ENCODE peak calls at places on chromosomes 7 and 10, in nine cellular contexts. Q is choroid plexus epithelial cell; R is body of pancreas; A is fibroblast of villous mesenchyme; E is GM12865; V is cardiac muscle cell; Y is H9; S is CD8-positive, alpha-beta T cell; G is kidney. F is an unnamed sample.

GRCh38 chr7:102068846-102069245 is 217.8 kb upstream of the SH2B2 start:
- DNase-seq in S (no peak), R (no peak), Y (no peak), G (no peak), V (no peak), A (no peak), E (no peak), Q (no peak), F (no peak)

GRCh38 chr10:100570518-100570865 is 34.7 kb downstream of the HIF1AN start:
- DNase-seq in Q (no peak), R (no peak), G (no peak), A (no peak), E (no peak), V (no peak), Y (peak), S (no peak), F (no peak)

GRCh38 chr7:136324073-136324704 is 347.0 kb upstream of the MTPN start:
- DNase-seq in S (no peak), E (no peak), G (no peak), Y (no peak), V (no peak), A (no peak), R (no peak), Q (no peak), F (no peak)

GRCh38 chr10:71434760-71435394 is 38.2 kb downstream of the CDH23 start:
- DNase-seq in S (no peak), G (no peak), R (no peak), Q (no peak), E (no peak), A (no peak), Y (peak), V (no peak), F (no peak)

GRCh38 chr7:21472029-21472428 is 44.1 kb downstream of the SP4 start:
- DNase-seq in Q (no peak), R (no peak), A (no peak), Y (no peak), E (no peak), S (no peak), V (no peak), G (no peak), F (no peak)

GRCh38 chr7:142626420-142627035 is 122.7 kb upstream of the PRSS1 start:
- DNase-seq in G (no peak), Y (peak), Q (peak), E (peak), S (peak), R (peak), A (no peak), V (peak), F (peak)

GRCh38 chr7:25708211-25708610 is 443.8 kb upstream of the NFE2L3 start:
- DNase-seq in S (no peak), E (no peak), A (no peak), V (no peak), R (no peak), Q (no peak), Y (no peak), G (no peak), F (no peak)

GRCh38 chr7:68785036-68785435 is 813.2 kb upstream of the AUTS2 start:
- DNase-seq in Y (no peak), Q (peak), S (no peak), R (peak), G (no peak), A (no peak), V (peak), E (no peak), F (no peak)

GRCh38 chr7:123423622-123424021 is 110.8 kb downstream of the IQUB start:
- DNase-seq in Y (no peak), V (no peak), G (no peak), A (no peak), E (no peak), R (no peak), S (no peak), Q (no peak), F (no peak)

GRCh38 chr7:101031082-101031481 is 11.2 kb downstream of the MUC17 start:
- DNase-seq in Q (no peak), V (no peak), A (no peak), S (no peak), E (no peak), G (peak), R (no peak), Y (peak), F (no peak)

GRCh38 chr7:68362745-68363518 is 1235.3 kb upstream of the AUTS2 start:
- DNase-seq in R (no peak), G (no peak), E (no peak), A (no peak), Q (no peak), Y (no peak), S (no peak), V (no peak), F (no peak)

GRCh38 chr7:17408245-17408903 is 109.9 kb downstream of the AHR start:
- DNase-seq in R (peak), Y (no peak), A (peak), S (no peak), G (peak), V (peak), E (no peak), Q (peak), F (no peak)

GRCh38 chr7:120554960-120555571 is 282.1 kb downstream of the KCND2 start:
- DNase-seq in Q (peak), G (no peak), A (peak), Y (peak), E (peak), S (no peak), V (peak), R (peak), F (peak)

GRCh38 chr7:157867685-157868305 is 531.0 kb downstream of the DNAJB6 start:
- DNase-seq in Y (no peak), R (no peak), Q (no peak), A (no peak), G (no peak), S (no peak), V (no peak), E (no peak), F (no peak)

GRCh38 chr10:73871915-73872710 is 2.2 kb downstream of the CAMK2G start:
- DNase-seq in Q (peak), E (no peak), Y (no peak), G (no peak), S (no peak), A (peak), V (no peak), R (peak), F (no peak)
- TF ChIP-seq CTCF in Q (peak), E (no peak), Y (peak), G (no peak), S (no peak), A (peak), V (peak), R (no peak), F (no peak)

GRCh38 chr7:150321788-150322113 is 1.4 kb upstream of the LRRC61 start:
- DNase-seq in Y (no peak), Q (no peak), E (no peak), R (no peak), A (no peak), G (no peak), V (no peak), S (no peak), F (no peak)

GRCh38 chr7:150324366-150324961 is 1.1 kb upstream of the ACTR3C start:
- DNase-seq in A (no peak), E (no peak), G (no peak), S (no peak), Y (no peak), Q (peak), V (peak), R (peak), F (peak)

GRCh38 chr7:150322114-150322832 is 882 bp upstream of the LRRC61 start:
- DNase-seq in G (no peak), Q (no peak), S (no peak), V (no peak), Y (no peak), E (peak), R (peak), A (no peak), F (no peak)

GRCh38 chr7:150323682-150324365 is 479 bp upstream of the ACTR3C start:
- DNase-seq in A (no peak), E (peak), Y (no peak), G (no peak), Q (peak), S (no peak), R (no peak), V (peak), F (peak)

DNA sequence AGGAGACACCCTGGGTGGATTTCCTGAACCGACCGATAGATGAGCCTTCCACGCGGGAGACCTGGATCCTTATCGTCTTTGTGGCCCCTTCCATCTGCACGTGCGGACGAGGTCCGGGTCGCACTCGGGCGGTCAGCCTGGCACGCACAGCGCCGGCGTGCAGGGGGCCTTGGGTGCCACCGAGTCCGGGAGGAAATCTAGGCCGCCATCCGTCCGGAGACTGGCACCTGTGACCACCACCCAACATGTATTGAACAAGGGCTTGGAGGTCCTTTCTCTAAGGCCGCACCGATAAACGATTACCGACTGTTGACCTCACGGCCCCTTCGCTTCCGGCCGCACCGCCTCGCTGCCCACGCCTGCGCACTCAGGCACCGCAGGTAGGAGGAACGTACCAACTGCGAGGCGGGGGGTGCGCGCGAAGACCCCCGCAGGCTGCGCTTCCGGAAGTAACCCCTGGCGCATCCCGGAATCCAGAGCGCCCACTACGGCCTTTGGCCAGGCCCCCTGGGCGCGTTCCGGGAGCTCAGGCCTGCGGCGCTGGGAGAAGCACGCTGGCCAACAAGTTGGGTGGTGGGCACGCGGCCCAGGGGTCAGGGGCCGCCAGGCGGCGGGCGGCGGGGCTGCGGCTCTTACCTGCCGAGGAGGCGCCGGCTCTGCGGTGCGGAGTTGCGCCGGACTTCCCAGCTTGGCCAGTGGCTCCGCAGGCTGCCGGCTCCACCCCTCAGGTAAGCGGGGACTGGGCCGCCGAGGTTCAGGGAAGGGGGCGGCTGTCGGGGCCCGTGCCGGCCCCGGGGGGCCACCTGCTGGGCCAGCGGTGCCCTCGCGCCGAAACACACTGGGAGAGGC is at the start of the genes ACTR3C and LRRC61:
- DNase-seq in S (no peak), Y (peak), E (peak), R (peak), V (peak), G (peak), A (no peak), Q (peak), F (peak)
- TF ChIP-seq CTCF in S (no peak), Y (peak), E (no peak), R (peak), V (peak), G (no peak), A (no peak), Q (no peak), F (peak)

DNA sequence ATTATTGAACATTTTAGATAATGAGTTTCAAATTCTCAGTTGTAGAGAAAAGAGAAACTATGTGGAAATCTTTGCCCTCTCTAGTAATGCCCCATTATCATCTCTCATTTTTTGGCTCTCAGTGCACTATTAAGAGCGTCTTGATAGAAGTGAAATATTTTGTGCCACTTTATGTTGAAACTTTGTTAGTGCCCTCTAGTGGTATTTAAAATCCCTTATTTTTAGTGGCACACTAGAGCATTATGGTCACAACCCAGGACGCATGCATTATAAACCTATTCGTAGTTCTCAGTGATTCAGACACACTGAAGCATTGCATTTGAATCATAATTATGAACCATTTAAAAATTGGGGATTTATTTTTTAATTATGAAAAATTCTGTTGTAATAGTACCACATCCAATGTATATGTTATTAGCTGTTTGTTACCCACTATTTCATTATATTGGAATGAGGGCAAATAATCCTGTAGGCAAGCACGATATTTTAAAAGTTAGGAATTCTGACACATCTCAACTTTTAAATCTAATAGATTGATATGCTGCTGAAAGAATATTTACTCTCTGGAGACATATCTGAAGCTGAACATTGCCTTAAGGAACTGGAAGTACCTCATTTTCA is 21.9 kb downstream of the PDCD4 start:
- DNase-seq in S (no peak), G (no peak), E (peak), R (no peak), V (peak), Y (no peak), Q (peak), A (peak), F (peak)
- TF ChIP-seq CTCF in S (peak), G (peak), E (peak), R (peak), V (peak), Y (peak), Q (peak), A (peak), F (peak)

DNA sequence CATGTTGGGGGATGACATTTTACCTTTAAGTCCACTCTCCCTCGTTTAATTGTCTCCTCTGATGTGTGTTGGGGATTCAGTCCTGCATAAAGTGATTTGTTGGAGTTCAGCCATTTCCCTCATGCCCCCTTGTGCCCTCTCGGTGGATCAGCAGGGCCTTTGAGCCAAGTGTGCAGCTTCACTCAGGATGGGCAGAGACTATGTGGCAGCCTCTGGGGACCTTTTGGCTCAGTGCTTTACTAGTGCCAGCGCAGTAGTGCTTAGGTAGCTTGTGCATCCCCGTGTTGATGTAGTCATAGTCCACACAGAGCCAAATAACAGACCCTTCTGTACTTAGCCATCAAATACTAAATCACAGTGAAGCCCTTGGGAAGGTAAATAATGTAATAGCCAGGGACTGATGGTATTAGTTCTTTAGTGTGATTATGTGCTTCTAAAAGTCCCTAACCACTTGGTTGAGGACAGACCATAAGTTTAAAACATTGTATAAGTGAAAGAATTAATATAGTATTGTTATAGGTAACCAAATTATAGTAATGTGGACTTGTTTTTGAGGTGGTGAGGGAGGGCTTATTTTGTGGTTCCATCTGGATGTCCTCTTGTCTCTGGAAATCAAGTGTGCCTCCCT is 11.4 kb downstream of the BUB3 start:
- DNase-seq in V (no peak), A (no peak), R (no peak), Y (no peak), G (no peak), Q (no peak), E (no peak), S (no peak), F (no peak)
- TF ChIP-seq CTCF in V (no peak), A (no peak), R (no peak), Y (peak), G (no peak), Q (no peak), E (no peak), S (no peak), F (no peak)

GRCh38 chr10:113169853-113170455 is 219.9 kb downstream of the TCF7L2 start:
- DNase-seq in V (no peak), A (no peak), G (no peak), E (peak), Y (no peak), R (no peak), S (no peak), Q (no peak), F (peak)

GRCh38 chr10:113169111-113169510 is 219.1 kb downstream of the TCF7L2 start:
- DNase-seq in R (no peak), Y (no peak), Q (no peak), S (no peak), A (no peak), V (no peak), E (no peak), G (no peak), F (no peak)

GRCh38 chr10:113165643-113166042 is 215.6 kb downstream of the TCF7L2 start:
- DNase-seq in R (no peak), G (no peak), Y (no peak), E (no peak), A (no peak), Q (no peak), V (no peak), S (no peak), F (no peak)

GRCh38 chr10:113168560-113168959 is 218.5 kb downstream of the TCF7L2 start:
- DNase-seq in S (no peak), Y (no peak), E (no peak), V (no peak), G (no peak), A (no peak), Q (peak), R (no peak), F (no peak)

DNA sequence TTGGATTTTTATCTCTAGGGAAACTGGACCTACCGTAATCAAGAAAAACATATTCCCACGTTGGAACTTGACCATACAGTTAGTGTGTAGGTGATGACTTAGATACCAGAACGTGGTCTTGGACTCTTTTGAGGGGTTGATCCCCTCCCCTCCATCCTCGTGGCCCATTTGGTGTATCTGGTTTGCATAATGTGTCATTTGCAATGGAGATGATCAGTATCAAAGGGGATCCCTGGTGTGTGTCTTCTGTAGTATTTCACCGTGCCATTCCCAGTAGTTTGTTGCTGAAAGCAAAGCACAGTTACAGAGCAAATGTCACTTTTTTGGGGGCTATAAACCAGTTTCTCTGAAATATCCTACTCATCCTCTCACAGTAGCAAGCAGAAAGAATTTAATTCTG is 217.7 kb downstream of the TCF7L2 start:
- DNase-seq in G (no peak), R (no peak), E (no peak), Q (no peak), S (no peak), Y (no peak), A (no peak), V (no peak), F (no peak)
- TF ChIP-seq CTCF in G (no peak), R (no peak), E (no peak), Q (no peak), S (no peak), Y (no peak), A (no peak), V (no peak), F (no peak)

DNA sequence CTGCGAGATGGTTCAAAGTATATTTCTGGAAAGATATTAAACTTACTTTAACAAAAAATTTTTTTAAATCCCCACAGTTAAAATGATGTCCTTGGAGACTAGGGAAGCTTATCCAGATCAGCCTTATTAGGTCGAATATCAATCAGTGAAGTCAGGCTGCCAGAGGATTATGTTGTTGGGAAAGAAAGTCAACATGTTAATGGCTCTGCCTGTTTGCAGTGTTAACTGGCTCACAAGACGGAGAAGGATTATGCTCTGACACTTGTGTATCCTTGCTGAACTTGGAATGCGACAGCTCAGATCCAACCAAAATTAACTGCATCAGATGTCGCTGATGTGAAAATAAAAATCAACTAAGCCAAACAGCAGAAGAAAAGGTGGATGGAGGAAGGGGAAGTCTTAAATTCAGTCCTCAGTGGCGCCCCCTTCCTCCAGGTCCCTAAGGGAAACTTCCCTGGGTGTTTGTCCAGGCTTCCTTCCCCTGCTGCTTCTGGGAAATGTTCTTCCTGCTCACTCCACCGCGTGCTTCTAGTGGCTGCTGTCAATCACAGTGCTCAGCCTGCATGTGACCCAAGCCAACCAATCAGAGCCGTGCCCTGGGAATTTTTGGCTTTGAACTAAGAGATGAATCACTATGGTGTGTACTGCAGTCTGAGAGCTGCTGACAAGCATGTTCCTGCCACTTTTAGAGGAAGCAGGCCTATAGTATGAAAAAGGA is 690.4 kb upstream of the NRP1 start:
- DNase-seq in G (no peak), V (peak), R (no peak), E (no peak), S (no peak), Q (peak), A (no peak), Y (peak), F (no peak)
- TF ChIP-seq CTCF in G (no peak), V (no peak), R (no peak), E (no peak), S (no peak), Q (peak), A (no peak), Y (peak), F (no peak)

F was measured in GM13976.